ENCODE peak calls at places on chromosomes 12 and 14, in four cellular contexts. E is dorsolateral prefrontal cortex; A is CD8-positive, alpha-beta T cell; V is stimulated activated CD4-positive, alpha-beta T cell treated with anti-CD3 and anti-CD28 coated beads, Interleukin-2, amount 100 ng/mL, for 48 hours. Z is an unnamed sample.

GRCh38 chr14:76053576-76054369 is 68.2 kb downstream of the IFT43 start:
- DNase-seq in E (no peak), A (no peak), V (no peak), Z (no peak)

GRCh38 chr14:94591871-94592270 is 10.6 kb downstream of the SERPINA5 start:
- DNase-seq in E (no peak), A (no peak), V (no peak), Z (no peak)

GRCh38 chr12:75660107-75660530 is 148.7 kb upstream of the KRR1 start:
- DNase-seq in E (no peak), A (no peak), V (no peak), Z (peak)

GRCh38 chr12:3604750-3605638 is 114.0 kb downstream of the PRMT8 start:
- DNase-seq in E (peak), A (no peak), V (no peak), Z (peak)

GRCh38 chr12:127926004-127926403 is 341.0 kb upstream of the TMEM132C start:
- DNase-seq in E (peak), A (no peak), V (no peak), Z (no peak)

GRCh38 chr14:96205059-96205993 is 687 bp downstream of the BDKRB2 start:
- DNase-seq in E (no peak), A (no peak), V (no peak), Z (no peak)

GRCh38 chr14:20427231-20428009 is 8.5 kb downstream of the KLHL33 start:
- DNase-seq in E (no peak), A (no peak), V (no peak), Z (no peak)

GRCh38 chr14:44404021-44404420 is 103.1 kb downstream of the FSCB start:
- DNase-seq in E (no peak), A (no peak), V (no peak), Z (no peak)

GRCh38 chr12:16674885-16675284 is 68.9 kb upstream of the LMO3 start:
- DNase-seq in E (no peak), A (no peak), V (no peak), Z (no peak)

GRCh38 chr12:93245543-93245942 is 132.2 kb upstream of the NUDT4 start:
- DNase-seq in E (no peak), A (peak), V (no peak), Z (no peak)

GRCh38 chr12:22447223-22447622 is 97.1 kb downstream of the C2CD5 start:
- DNase-seq in E (no peak), A (no peak), V (no peak), Z (no peak)